ENCODE peak calls at places on chromosome 5, in seven cellular contexts. G, W, H, Y, Q, J and R are unnamed samples.

GRCh38 chr5:16934123-16934522 is 2.0 kb downstream of the MYO10 start:
- DNase-seq in Q (peak; percentile 90), H (peak; percentile 92), Y (no peak), G (peak; percentile 31), W (peak; percentile 96), J (peak; percentile 83), R (peak; percentile 68)

GRCh38 chr5:32865475-32865874 is 154.4 kb downstream of the NPR3 start:
- DNase-seq in Q (no peak), H (no peak), Y (no peak), G (no peak), J (no peak), W (no peak), R (no peak)

GRCh38 chr5:11588803-11589202 is 315.4 kb downstream of the CTNND2 start:
- DNase-seq in J (no peak), Y (no peak), G (no peak), W (no peak), H (no peak), Q (no peak), R (no peak)

GRCh38 chr5:146395233-146395632 is 51.9 kb upstream of the TCERG1 start:
- DNase-seq in Q (no peak), W (no peak), G (no peak), Y (no peak), J (no peak), H (no peak), R (no peak)

GRCh38 chr5:19235101-19235584 is 752.9 kb downstream of the CDH18 start:
- DNase-seq in Y (no peak), W (peak; percentile 30), J (no peak), H (no peak), G (no peak), Q (no peak), R (no peak)

GRCh38 chr5:135810188-135810943 is 24.1 kb upstream of the SLC25A48 start:
- DNase-seq in W (no peak), Q (no peak), J (no peak), H (no peak), Y (no peak), G (no peak), R (no peak)

GRCh38 chr5:169906745-169907649 is 73.3 kb downstream of the INSYN2B start:
- DNase-seq in H (no peak), Y (no peak), Q (no peak), W (no peak), J (no peak), G (no peak), R (no peak)

GRCh38 chr5:42423285-42424152 is at the start of gene GHR:
- DNase-seq in W (peak; percentile 94), Y (peak; percentile 84), G (peak; percentile 86), J (peak; percentile 78), H (peak; percentile 67), Q (peak; percentile 75), R (peak; percentile 84)

GRCh38 chr5:115386657-115387056 is 90.2 kb upstream of the CCDC112 start:
- DNase-seq in W (peak; percentile 18), G (no peak), Q (no peak), Y (no peak), J (no peak), H (no peak), R (no peak)

GRCh38 chr5:113034182-113034773 is 57.7 kb downstream of the DCP2 start:
- DNase-seq in Q (no peak), G (no peak), W (peak; percentile 24), J (no peak), Y (no peak), H (no peak), R (peak; percentile 33)

GRCh38 chr5:82356808-82357671 is 78.9 kb upstream of the RPS23 start:
- DNase-seq in H (peak; percentile 79), J (no peak), Q (no peak), Y (no peak), W (peak; percentile 97), G (peak; percentile 95), R (no peak)

GRCh38 chr5:122121782-122122465 is 7.4 kb upstream of the ZNF474 start:
- DNase-seq in G (no peak), W (peak; percentile 52), Q (no peak), Y (no peak), H (no peak), J (no peak), R (no peak)

GRCh38 chr5:125485003-125485641 is 738.7 kb upstream of the ZNF608 start:
- DNase-seq in H (no peak), J (peak; percentile 32), Y (no peak), G (peak; percentile 86), W (peak; percentile 87), Q (no peak), R (peak; percentile 74)

GRCh38 chr5:170760126-170760525 is 23.4 kb upstream of the GABRP start:
- DNase-seq in Y (no peak), G (no peak), W (no peak), H (no peak), Q (no peak), J (no peak), R (peak; percentile 25)

GRCh38 chr5:171646338-171647042 is 139.1 kb upstream of the SMIM23 start:
- DNase-seq in Y (no peak), G (no peak), W (no peak), J (no peak), H (no peak), Q (no peak), R (no peak)

GRCh38 chr5:89546658-89547057 is 663.7 kb upstream of the MEF2C start:
- DNase-seq in W (no peak), Q (no peak), J (no peak), H (no peak), G (no peak), Y (no peak), R (no peak)

GRCh38 chr5:161641444-161641843 is 44.1 kb upstream of the GABRA6 start:
- DNase-seq in G (no peak), Y (no peak), W (no peak), Q (no peak), H (no peak), J (no peak), R (no peak)

GRCh38 chr5:61229416-61229815 is 67.1 kb upstream of the SMIM15 start:
- DNase-seq in H (no peak), G (no peak), W (no peak), Y (no peak), Q (no peak), J (no peak), R (peak; percentile 46)

GRCh38 chr5:2656186-2656585 is 95.3 kb downstream of the IRX2 start:
- DNase-seq in J (no peak), Q (no peak), H (no peak), Y (no peak), G (no peak), W (no peak), R (no peak)

GRCh38 chr5:135667662-135668061 is 88.9 kb upstream of the CXCL14 start:
- DNase-seq in W (no peak), G (no peak), J (no peak), Q (no peak), H (no peak), Y (no peak), R (no peak)

GRCh38 chr5:93100976-93101375 is 480.0 kb downstream of the NR2F1-AS1 start:
- DNase-seq in G (no peak), J (no peak), H (no peak), W (no peak), Q (no peak), Y (no peak), R (no peak)

GRCh38 chr5:138927979-138928378 is 52.8 kb upstream of the LRRTM2 start:
- DNase-seq in Y (no peak), H (no peak), W (no peak), Q (no peak), J (peak; percentile 93), G (no peak), R (peak; percentile 91)
- H3K36me3 ChIP-seq in Y (peaks cover 23% of the 10 kb centered on the region), H (peaks cover 50% of the 10 kb centered on the region), W (no peaks in the 10 kb centered on the region), Q (peaks cover 68% of the 10 kb centered on the region), J (peaks cover 68% of the 10 kb centered on the region), G (no peaks in the 10 kb centered on the region), R (peaks cover 28% of the 10 kb centered on the region)

DNA sequence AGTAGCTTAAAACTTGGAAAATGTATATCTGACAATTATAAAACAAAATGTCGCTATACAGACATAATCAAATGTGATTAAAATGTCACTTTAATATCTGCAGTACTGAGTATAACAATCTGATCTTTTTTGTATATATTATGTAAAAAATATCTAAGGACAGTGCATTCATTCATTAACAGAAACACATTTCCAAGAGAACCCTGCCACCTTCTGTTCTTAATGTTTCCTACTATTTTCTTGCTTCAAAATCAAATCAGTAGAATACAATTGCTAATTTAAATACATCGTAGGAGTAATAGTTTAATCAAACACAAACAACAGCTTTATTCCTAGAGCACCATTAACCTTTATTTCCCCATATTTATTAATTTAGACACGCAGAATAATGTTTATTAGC is 142.6 kb upstream of the ST8SIA4 start:
- DNase-seq in Y (no peak), H (no peak), Q (no peak), J (no peak), W (peak; percentile 44), G (no peak), R (no peak)
- TF ChIP-seq CTCF in Y (no peak), H (peak; percentile 49), Q (no peak), J (peak; percentile 56), W (peak; percentile 54), G (no peak), R (no peak)

GRCh38 chr5:96751203-96752169 is 56.3 kb downstream of the ERAP1 start:
- DNase-seq in J (no peak), W (no peak), G (no peak), H (no peak), Y (no peak), Q (no peak), R (no peak)

GRCh38 chr5:96750110-96750822 is 57.5 kb downstream of the ERAP1 start:
- DNase-seq in Q (no peak), W (no peak), H (no peak), G (no peak), Y (no peak), J (no peak), R (no peak)

GRCh38 chr5:96752341-96753016 is 55.3 kb downstream of the ERAP1 start:
- DNase-seq in W (peak; percentile 87), H (peak; percentile 11), Q (peak; percentile 26), Y (no peak), G (peak; percentile 46), J (peak; percentile 19), R (peak; percentile 66)

GRCh38 chr5:96753848-96754247 is 53.9 kb downstream of the ERAP1 start:
- DNase-seq in Y (no peak), H (no peak), Q (no peak), W (no peak), J (peak; percentile 41), G (no peak), R (peak; percentile 85)

DNA sequence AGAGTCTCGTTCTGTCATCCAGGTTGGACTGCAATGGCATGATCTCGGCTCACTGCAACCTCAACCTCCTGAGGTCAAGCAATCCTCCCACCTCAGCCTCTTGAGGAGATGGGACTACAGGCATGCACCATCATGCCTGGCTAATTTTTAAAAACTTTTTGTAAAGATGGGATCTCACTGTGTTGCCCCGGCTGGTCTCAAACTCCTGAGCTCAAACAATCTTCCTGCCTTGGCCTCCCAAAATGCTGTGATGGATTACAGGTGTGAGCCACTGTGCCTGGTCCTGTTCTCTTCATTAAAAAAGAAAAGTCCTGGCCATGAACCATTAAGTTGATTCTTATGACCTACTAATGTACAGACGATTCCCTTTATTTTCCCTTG is 54.7 kb downstream of the ERAP1 start:
- DNase-seq in H (no peak), Y (no peak), W (no peak), J (no peak), Q (no peak), G (no peak), R (no peak)
- H3K36me3 ChIP-seq in H (peaks cover 41% of the 10 kb centered on the region), Y (peaks cover under 1% of the 10 kb centered on the region), W (peaks cover 15% of the 10 kb centered on the region), J (peaks cover 75% of the 10 kb centered on the region), Q (peaks cover 69% of the 10 kb centered on the region), G (no peaks in the 10 kb centered on the region), R (no peaks in the 10 kb centered on the region)

DNA sequence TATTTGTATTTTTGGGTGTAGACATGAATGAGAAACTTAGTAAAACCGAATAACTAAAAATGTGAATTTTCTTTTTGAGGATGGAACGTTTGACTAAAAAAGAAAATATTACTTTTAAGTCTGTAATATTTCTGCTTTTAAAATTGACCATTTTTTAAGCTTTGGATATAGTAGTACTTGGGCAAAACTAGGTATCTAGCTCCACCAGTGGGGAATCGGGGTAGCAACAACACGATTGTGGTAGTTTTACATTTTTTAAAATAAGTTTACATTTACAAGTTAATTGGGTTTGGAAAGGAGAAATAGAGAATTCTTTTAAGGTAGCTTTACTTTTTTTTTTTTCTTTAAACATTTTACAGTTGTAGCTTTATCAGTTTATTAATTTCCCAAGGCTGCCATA is 154.4 kb downstream of the MAN2A1 start:
- DNase-seq in W (peak; percentile 55), Q (no peak), H (no peak), J (no peak), Y (no peak), G (no peak), R (no peak)
- TF ChIP-seq CTCF in W (peak; percentile 79), Q (no peak), H (peak; percentile 55), J (peak; percentile 50), Y (no peak), G (no peak), R (peak; percentile 48)